ENCODE peak calls at places on chromosomes 3 and 15, in ten cellular contexts. X is lower leg skin; M is HCT116; G is A673; F is NCI-H2081; H is HS-5; L is transverse colon; W is psoas muscle; R is NCI-H460; S is stimulated activated CD8-positive, alpha-beta memory T cell treated with anti-CD3 and anti-CD28 coated beads, Interleukin-2, amount 100 ng/mL, for 1 hour. J is an unnamed sample.

GRCh38 chr3:140586311-140586710 is 91.6 kb upstream of the TRIM42 start:
- DNase-seq in X (no peak), M (no peak), G (no peak), F (no peak), H (no peak), L (no peak), W (no peak), R (no peak), S (no peak), J (no peak)

GRCh38 chr3:184241141-184241446 is 7.7 kb downstream of the ALG3 start:
- DNase-seq in X (no peak), M (no peak), G (no peak), F (no peak), H (no peak), L (no peak), W (no peak), R (no peak), S (no peak), J (no peak)

GRCh38 chr3:13203398-13204176 is 130.4 kb upstream of the IQSEC1 start:
- DNase-seq in X (no peak), M (no peak), G (no peak), F (no peak), H (no peak), L (no peak), W (no peak), R (no peak), S (no peak), J (no peak)

GRCh38 chr3:151837057-151837456 is 23.1 kb downstream of the AADAC start:
- DNase-seq in X (peak), M (peak), G (peak), F (no peak), H (peak), L (no peak), W (no peak), R (peak), S (no peak), J (no peak)

GRCh38 chr3:106688463-106688862 is 688.8 kb upstream of the CCDC54 start:
- DNase-seq in X (peak), M (no peak), G (peak), F (peak), H (peak), L (no peak), W (no peak), R (peak), S (no peak), J (no peak)

GRCh38 chr3:160756907-160757623 is 1.0 kb downstream of the PPM1L start:
- DNase-seq in X (peak), M (no peak), G (no peak), F (no peak), H (no peak), L (peak), W (peak), R (no peak), S (no peak), J (peak)

GRCh38 chr15:34987623-34987981 is 485 bp downstream of the ZNF770 start:
- DNase-seq in X (no peak), M (no peak), G (no peak), F (no peak), H (no peak), L (no peak), W (no peak), R (no peak), S (no peak), J (no peak)

GRCh38 chr3:127981097-127981496 is 66.1 kb downstream of the KBTBD12 start:
- DNase-seq in X (no peak), M (no peak), G (no peak), F (no peak), H (no peak), L (no peak), W (no peak), R (no peak), S (no peak), J (no peak)

GRCh38 chr3:180430896-180431295 is 171.1 kb upstream of the TTC14 start:
- DNase-seq in X (no peak), M (no peak), G (no peak), F (no peak), H (no peak), L (no peak), W (no peak), R (no peak), S (no peak), J (no peak)

GRCh38 chr3:106030620-106030945 is 161.8 kb upstream of the CBLB start:
- DNase-seq in X (no peak), M (no peak), G (no peak), F (no peak), H (peak), L (no peak), W (no peak), R (no peak), S (no peak), J (no peak)

GRCh38 chr3:128266453-128266852 is 113.2 kb downstream of the EEFSEC start:
- DNase-seq in X (no peak), M (no peak), G (peak), F (peak), H (no peak), L (no peak), W (no peak), R (no peak), S (no peak), J (no peak)

GRCh38 chr3:12658593-12659058 is 5.3 kb downstream of the RAF1 start:
- DNase-seq in X (no peak), M (no peak), G (peak), F (no peak), H (peak), L (no peak), W (no peak), R (no peak), S (no peak), J (no peak)

GRCh38 chr3:115040673-115041286 is 106.3 kb downstream of the ZBTB20 start:
- DNase-seq in X (no peak), M (peak), G (peak), F (peak), H (peak), L (peak), W (no peak), R (peak), S (no peak), J (no peak)

GRCh38 chr3:28586325-28586724 is 237.7 kb upstream of the AZI2 start:
- DNase-seq in X (no peak), M (no peak), G (no peak), F (no peak), H (no peak), L (no peak), W (no peak), R (no peak), S (no peak), J (no peak)

GRCh38 chr3:16917256-16917935 is 32.6 kb downstream of the PLCL2 start:
- DNase-seq in X (no peak), M (no peak), G (no peak), F (no peak), H (peak), L (no peak), W (no peak), R (no peak), S (no peak), J (no peak)

GRCh38 chr3:151384741-151385174 is at the start of gene P2RY12:
- DNase-seq in X (no peak), M (no peak), G (no peak), F (no peak), H (no peak), L (no peak), W (no peak), R (no peak), S (no peak), J (no peak)

GRCh38 chr3:197259096-197259495 is 39.3 kb downstream of the DLG1 start:
- DNase-seq in X (no peak), M (no peak), G (no peak), F (no peak), H (no peak), L (no peak), W (no peak), R (no peak), S (no peak), J (no peak)

GRCh38 chr3:105427332-105427731 is 60.6 kb downstream of the ALCAM start:
- DNase-seq in X (no peak), M (no peak), G (no peak), F (no peak), H (no peak), L (no peak), W (no peak), R (no peak), S (no peak), J (no peak)

GRCh38 chr3:58391156-58391865 is 42.3 kb downstream of the PDHB start:
- DNase-seq in X (no peak), M (no peak), G (no peak), F (no peak), H (no peak), L (no peak), W (no peak), R (no peak), S (no peak), J (no peak)

GRCh38 chr3:45984331-45985312 is 11.0 kb downstream of the FYCO1 start:
- DNase-seq in X (no peak), M (no peak), G (no peak), F (peak), H (no peak), L (no peak), W (peak), R (no peak), S (no peak), J (no peak)

GRCh38 chr15:53367740-53368139 is 391.7 kb downstream of the WDR72 start:
- DNase-seq in X (no peak), M (no peak), G (no peak), F (no peak), H (no peak), L (no peak), W (no peak), R (no peak), S (no peak), J (no peak)

GRCh38 chr3:155385896-155386295 is 92.4 kb upstream of the STRIT1 start:
- DNase-seq in X (no peak), M (no peak), G (no peak), F (no peak), H (no peak), L (no peak), W (no peak), R (no peak), S (no peak), J (no peak)

GRCh38 chr3:20669675-20670074 is 483.7 kb upstream of the SGO1 start:
- DNase-seq in X (no peak), M (no peak), G (no peak), F (peak), H (no peak), L (no peak), W (no peak), R (no peak), S (no peak), J (no peak)

GRCh38 chr3:97940034-97940433 is 32.2 kb downstream of the RIOX2 start:
- DNase-seq in X (no peak), M (peak), G (peak), F (peak), H (no peak), L (no peak), W (no peak), R (peak), S (no peak), J (no peak)

GRCh38 chr3:54660599-54661210 is 267.2 kb downstream of the LRTM1 start:
- DNase-seq in X (no peak), M (no peak), G (no peak), F (no peak), H (no peak), L (peak), W (peak), R (no peak), S (no peak), J (no peak)

GRCh38 chr15:45221967-45222366 is 30.1 kb upstream of the SLC28A2 start:
- DNase-seq in X (no peak), M (no peak), G (no peak), F (no peak), H (no peak), L (no peak), W (no peak), R (no peak), S (no peak), J (no peak)

GRCh38 chr3:140664111-140664510 is 13.8 kb upstream of the TRIM42 start:
- DNase-seq in X (no peak), M (no peak), G (no peak), F (no peak), H (no peak), L (no peak), W (no peak), R (no peak), S (no peak), J (no peak)

GRCh38 chr3:160108357-160108756 is 116.9 kb upstream of the C3orf80 start:
- DNase-seq in X (no peak), M (no peak), G (peak), F (no peak), H (no peak), L (no peak), W (no peak), R (no peak), S (no peak), J (no peak)

GRCh38 chr3:51955175-51955892 is at the start of gene GPR62:
- DNase-seq in X (no peak), M (no peak), G (no peak), F (no peak), H (no peak), L (no peak), W (no peak), R (no peak), S (no peak), J (no peak)

GRCh38 chr3:29643034-29643425 is 362.2 kb downstream of the RBMS3 start:
- DNase-seq in X (no peak), M (no peak), G (peak), F (no peak), H (no peak), L (no peak), W (no peak), R (no peak), S (no peak), J (no peak)

GRCh38 chr15:68818671-68819450 is 1.8 kb downstream of the ANP32A start:
- DNase-seq in X (peak), M (no peak), G (peak), F (peak), H (no peak), L (peak), W (peak), R (no peak), S (no peak), J (peak)

GRCh38 chr15:38954090-38954489 is 389.5 kb upstream of the RASGRP1 start:
- DNase-seq in X (no peak), M (no peak), G (no peak), F (no peak), H (no peak), L (no peak), W (no peak), R (no peak), S (no peak), J (no peak)

GRCh38 chr3:78645628-78646310 is 1122.0 kb downstream of the ROBO1 start:
- DNase-seq in X (no peak), M (peak), G (peak), F (peak), H (peak), L (no peak), W (no peak), R (peak), S (no peak), J (no peak)

GRCh38 chr3:28575100-28575747 is 226.6 kb upstream of the AZI2 start:
- DNase-seq in X (no peak), M (no peak), G (no peak), F (no peak), H (no peak), L (no peak), W (peak), R (no peak), S (no peak), J (no peak)

GRCh38 chr15:69398541-69398940 is 15.6 kb upstream of the KIF23 start:
- DNase-seq in X (no peak), M (no peak), G (no peak), F (no peak), H (no peak), L (no peak), W (no peak), R (no peak), S (no peak), J (no peak)

GRCh38 chr3:157081681-157082210 is 78.2 kb downstream of the CCNL1 start:
- DNase-seq in X (peak), M (peak), G (peak), F (no peak), H (peak), L (peak), W (peak), R (peak), S (peak), J (peak)

J was measured in activated B cell treated with CpG ODN at 0.5 μM for 24 hours.